ENCODE peak calls at places on chromosomes 7 and 10, in six cellular contexts. S is endothelial cell of umbilical vein; I is fibroblast of the aortic adventitia; C is naive thymus-derived CD8-positive, alpha-beta T cell; Q is heart left ventricle; V is kidney epithelial cell. J is an unnamed sample.
A peak's percentile ranks its signal among the peaks of the same experiment; 100 is the strongest.

GRCh38 chr7:116145245-116145852 is 65.0 kb upstream of the TES start:
- DNase-seq in V (no peak), S (no peak), I (no peak), Q (no peak), C (no peak), J (no peak)

GRCh38 chr10:10295537-10295936 is 722.1 kb upstream of the CELF2 start:
- DNase-seq in Q (no peak), S (no peak), C (no peak), I (no peak), V (no peak), J (no peak)

GRCh38 chr7:20595971-20596370 is 19.5 kb upstream of the ABCB5 start:
- DNase-seq in C (no peak), Q (no peak), V (no peak), S (no peak), I (peak; percentile 16), J (no peak)

GRCh38 chr7:30366606-30367005 is 82.2 kb downstream of the ZNRF2 start:
- DNase-seq in Q (no peak), S (peak; percentile 26), I (peak; percentile 49), V (no peak), C (no peak), J (no peak)

GRCh38 chr10:49140306-49141175 is 6.7 kb upstream of the FAM170B start:
- DNase-seq in Q (no peak), I (no peak), S (no peak), V (no peak), C (no peak), J (no peak)

GRCh38 chr10:6148251-6148691 is 54.5 kb upstream of the PFKFB3 start:
- DNase-seq in C (no peak), S (no peak), V (no peak), Q (peak; percentile 25), I (no peak), J (no peak)

GRCh38 chr7:158812684-158813083 is 16.6 kb downstream of the ESYT2 start:
- DNase-seq in S (no peak), I (no peak), V (no peak), Q (no peak), C (peak; percentile 96), J (no peak)

GRCh38 chr7:140669352-140669751 is 3.4 kb upstream of the ADCK2 start:
- DNase-seq in V (no peak), S (no peak), C (no peak), I (no peak), Q (no peak), J (no peak)

GRCh38 chr7:112459645-112460044 is 9.4 kb downstream of the IFRD1 start:
- DNase-seq in S (no peak), Q (no peak), V (no peak), C (no peak), I (no peak), J (no peak)

GRCh38 chr10:49327036-49327813 is 28.3 kb downstream of the C10orf71 start:
- DNase-seq in I (no peak), Q (no peak), S (no peak), C (no peak), V (no peak), J (no peak)

GRCh38 chr10:125811251-125811650 is 11.8 kb downstream of the UROS start:
- DNase-seq in I (no peak), S (no peak), Q (no peak), C (no peak), V (no peak), J (no peak)

GRCh38 chr10:97888641-97889262 is 39.1 kb downstream of the GOLGA7B start:
- DNase-seq in Q (no peak), S (peak; percentile 54), I (peak; percentile 13), V (peak; percentile 67), C (peak; percentile 38), J (no peak)

GRCh38 chr7:67518580-67518979 is 521.9 kb downstream of the TYW1 start:
- DNase-seq in S (no peak), I (no peak), V (no peak), Q (peak; percentile 80), C (no peak), J (no peak)

GRCh38 chr7:73429218-73429617 is 4.4 kb upstream of the FZD9 start:
- DNase-seq in Q (no peak), S (no peak), I (no peak), V (no peak), C (no peak), J (no peak)

J was measured in tibial artery.